ENCODE peak calls at places on chromosomes 2 and 18, in seven cellular contexts. S, X, F, A, V, Q and K are unnamed samples.

GRCh38 chr2:241285596-241285995 is 29.9 kb downstream of the HDLBP start:
- DNase-seq in F (no peak), S (no peak), X (no peak), Q (no peak), V (no peak), A (no peak), K (no peak)

GRCh38 chr18:26002375-26002774 is 88.0 kb downstream of the SS18 start:
- DNase-seq in S (no peak), V (no peak), A (peak; percentile 31), X (no peak), F (no peak), Q (no peak), K (no peak)

GRCh38 chr2:20484034-20484617 is 37.3 kb downstream of the RHOB start:
- DNase-seq in Q (no peak), X (no peak), A (no peak), S (peak; percentile 50), V (no peak), F (no peak), K (no peak)

GRCh38 chr2:206250041-206250897 is 24.2 kb upstream of the ZDBF2 start:
- DNase-seq in V (no peak), A (peak; percentile 4), Q (no peak), S (no peak), F (no peak), X (no peak), K (peak; percentile 24)

GRCh38 chr2:20473128-20473527 is 26.3 kb downstream of the RHOB start:
- DNase-seq in Q (no peak), F (peak; percentile 8), S (peak; percentile 46), X (no peak), V (no peak), A (no peak), K (no peak)

GRCh38 chr2:119448427-119449141 is 16.9 kb downstream of the TMEM37 start:
- DNase-seq in X (no peak), S (no peak), F (no peak), A (no peak), Q (no peak), V (no peak), K (no peak)

GRCh38 chr2:10327896-10328666 is 25.4 kb downstream of the HPCAL1 start:
- DNase-seq in Q (no peak), F (peak; percentile 40), A (no peak), X (no peak), V (no peak), S (no peak), K (no peak)

GRCh38 chr18:23529597-23529996 is 26.3 kb downstream of the RMC1 start:
- DNase-seq in A (peak; percentile 62), X (no peak), S (no peak), F (no peak), V (no peak), Q (peak; percentile 19), K (peak; percentile 90)

GRCh38 chr2:84964406-84965191 is 6.4 kb upstream of the KCMF1 start:
- DNase-seq in V (no peak), Q (no peak), S (peak; percentile 29), X (no peak), F (no peak), A (no peak), K (no peak)

GRCh38 chr2:156329031-156329921 is 3.2 kb downstream of the NR4A2 start:
- DNase-seq in V (no peak), F (no peak), Q (no peak), S (peak; percentile 68), A (no peak), X (peak; percentile 14), K (no peak)

GRCh38 chr18:33710269-33710668 is 132.2 kb downstream of the ASXL3 start:
- DNase-seq in X (no peak), V (no peak), S (no peak), Q (no peak), A (no peak), F (no peak), K (no peak)

GRCh38 chr18:36314098-36314497 is 16.6 kb downstream of the FHOD3 start:
- DNase-seq in X (no peak), Q (peak; percentile 16), A (peak; percentile 55), F (no peak), S (no peak), V (no peak), K (peak; percentile 69)
- H3K4me3 ChIP-seq in X (no peak overlapping the region), Q (no peak overlapping the region), A (no peak overlapping the region), F (no peak overlapping the region), S (no peak overlapping the region), V (no peak overlapping the region), K (no peak overlapping the region)

GRCh38 chr2:120551540-120551939 is 184.1 kb upstream of the GLI2 start:
- DNase-seq in S (no peak), X (no peak), V (no peak), F (no peak), Q (peak; percentile 73), A (peak; percentile 32), K (no peak)

GRCh38 chr2:120554625-120555032 is 181.0 kb upstream of the GLI2 start:
- DNase-seq in A (no peak), Q (no peak), S (no peak), F (no peak), X (no peak), V (no peak), K (no peak)

GRCh38 chr2:120550893-120551446 is 184.7 kb upstream of the GLI2 start:
- DNase-seq in X (no peak), S (no peak), F (peak; percentile 45), V (no peak), A (no peak), Q (no peak), K (no peak)

GRCh38 chr2:120552079-120552478 is 183.6 kb upstream of the GLI2 start:
- DNase-seq in V (no peak), Q (no peak), F (no peak), X (no peak), A (no peak), S (no peak), K (no peak)

GRCh38 chr2:120552800-120553471 is 182.7 kb upstream of the GLI2 start:
- DNase-seq in V (no peak), A (peak; percentile 23), S (peak; percentile 85), F (peak; percentile 96), X (peak; percentile 64), Q (peak; percentile 53), K (peak; percentile 86)
- H3K4me3 ChIP-seq in V (no peak overlapping the region), A (no peak overlapping the region), S (no peak overlapping the region), F (no peak overlapping the region), X (no peak overlapping the region), Q (no peak overlapping the region), K (no peak overlapping the region)

GRCh38 chr2:166127217-166128155 is at the start of gene SCN1A:
- DNase-seq in X (peak; percentile 18), Q (peak; percentile 48), A (peak; percentile 56), F (no peak), V (no peak), S (no peak), K (peak; percentile 51)
- H3K4me3 ChIP-seq in X (peak within 1 kb of the TSS; percentile 39), Q (no peak within 1 kb of the TSS), A (no peak within 1 kb of the TSS), F (no peak within 1 kb of the TSS), V (no peak within 1 kb of the TSS), S (no peak within 1 kb of the TSS), K (no peak within 1 kb of the TSS)

GRCh38 chr2:217691920-217692666 is 310.7 kb downstream of the TNS1 start:
- DNase-seq in X (no peak), F (peak; percentile 11), Q (no peak), V (no peak), S (peak; percentile 77), A (peak; percentile 46), K (no peak)

GRCh38 chr2:217695033-217695520 is 307.7 kb downstream of the TNS1 start:
- DNase-seq in F (no peak), Q (no peak), S (no peak), V (no peak), A (peak; percentile 97), X (no peak), K (peak; percentile 94)

GRCh38 chr2:217694296-217694695 is 308.5 kb downstream of the TNS1 start:
- DNase-seq in Q (no peak), F (no peak), S (no peak), A (peak; percentile 32), V (no peak), X (no peak), K (no peak)

GRCh38 chr2:217691516-217691915 is 311.3 kb downstream of the TNS1 start:
- DNase-seq in V (no peak), X (no peak), A (no peak), Q (no peak), F (no peak), S (no peak), K (no peak)

GRCh38 chr2:217693363-217693762 is 309.4 kb downstream of the TNS1 start:
- DNase-seq in F (no peak), V (no peak), X (no peak), Q (no peak), S (no peak), A (no peak), K (no peak)
- H3K4me3 ChIP-seq in F (no peak overlapping the region), V (no peak overlapping the region), X (no peak overlapping the region), Q (no peak overlapping the region), S (no peak overlapping the region), A (no peak overlapping the region), K (no peak overlapping the region)

GRCh38 chr2:72826156-72826477 is 284 bp upstream of the EXOC6B start:
- DNase-seq in X (no peak), Q (no peak), S (no peak), F (no peak), A (no peak), V (no peak), K (no peak)

GRCh38 chr2:72825271-72826155 is at the start of gene EXOC6B:
- DNase-seq in A (peak; percentile 85), F (peak; percentile 98), Q (peak; percentile 89), S (peak; percentile 93), X (peak; percentile 92), V (peak; percentile 43), K (peak; percentile 94)

GRCh38 chr2:72822794-72823193 is 3.0 kb downstream of the EXOC6B start:
- DNase-seq in Q (no peak), F (no peak), X (no peak), V (no peak), A (no peak), S (no peak), K (peak; percentile 88)

GRCh38 chr2:72821983-72822382 is 3.9 kb downstream of the EXOC6B start:
- DNase-seq in F (no peak), V (no peak), Q (no peak), X (no peak), A (no peak), S (no peak), K (no peak)

DNA sequence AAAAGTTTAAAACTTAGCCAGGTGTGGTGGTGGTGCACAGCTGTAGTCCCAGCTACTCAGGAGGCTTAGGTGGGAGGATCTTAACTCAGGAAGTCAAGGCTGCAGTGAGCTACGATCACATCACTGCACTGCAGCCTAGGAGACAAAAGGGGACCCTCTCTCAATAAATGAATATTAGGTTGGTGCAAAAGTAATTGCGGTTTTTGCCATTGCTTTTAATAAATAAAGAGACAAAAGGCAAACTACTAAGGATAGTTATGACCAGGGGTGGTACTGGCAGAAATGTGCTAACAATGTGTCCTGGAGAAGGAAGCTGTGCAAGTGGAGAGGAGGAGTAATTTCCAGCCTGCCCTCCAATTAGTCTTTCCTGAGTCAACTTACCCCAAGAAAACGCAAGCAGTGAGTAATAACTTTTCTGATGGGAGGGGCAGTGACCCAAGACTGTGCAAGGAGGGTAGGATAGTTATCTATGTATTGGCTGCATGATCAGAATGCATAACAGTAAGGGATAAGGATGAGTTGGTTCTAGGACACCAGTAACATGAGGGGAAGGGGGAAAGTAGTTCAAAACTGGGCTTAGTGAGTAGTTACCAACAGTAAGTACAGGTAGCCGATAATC is 1.5 kb downstream of the EXOC6B start:
- DNase-seq in Q (peak; percentile 48), V (no peak), S (no peak), F (no peak), X (no peak), A (peak; percentile 68), K (peak; percentile 91)
- H3K4me3 ChIP-seq in Q (no peak overlapping the region), V (peak overlapping the region; percentile 94), S (no peak overlapping the region), F (peak overlapping the region; percentile 95), X (peak overlapping the region; percentile 80), A (peak overlapping the region; percentile 85), K (peak overlapping the region; percentile 85)